ENCODE peak calls at places on chromosomes 16 and 17, in five cellular contexts. I is GM12892, T is SK-N-SH, Z is GM12891, D is H1. L is an unnamed sample.

GRCh38 chr17:81482673-81483072 is 29.9 kb downstream of the ACTG1 start:
- DNase-seq in D (no peak), T (no peak), Z (no peak), I (no peak), L (no peak)

GRCh38 chr17:74807925-74808324 is 31.8 kb upstream of the NAT9 start:
- DNase-seq in I (no peak), T (peak; percentile 93), Z (no peak), D (no peak), L (no peak)

GRCh38 chr16:12458591-12459400 is 344.9 kb downstream of the CPPED1 start:
- DNase-seq in D (no peak), I (no peak), T (no peak), Z (peak; percentile 41), L (no peak)

GRCh38 chr17:4175921-4176802 is 33.2 kb downstream of the CYB5D2 start:
- DNase-seq in D (no peak), I (no peak), Z (no peak), T (no peak), L (no peak)

GRCh38 chr16:75197522-75198134 is 9.3 kb downstream of the CTRB2 start:
- DNase-seq in D (no peak), I (no peak), Z (no peak), T (peak; percentile 41), L (no peak)

GRCh38 chr17:1153795-1154546 is 25.8 kb downstream of the ABR start:
- DNase-seq in D (peak; percentile 61), I (no peak), Z (no peak), T (peak; percentile 93), L (peak; percentile 16)

GRCh38 chr16:31874354-31875111 is 926 bp downstream of the ZNF267 start:
- DNase-seq in I (no peak), Z (no peak), T (peak; percentile 38), D (no peak), L (peak; percentile 48)

GRCh38 chr16:75420987-75421819 is 12.1 kb downstream of the CFDP1 start:
- DNase-seq in D (peak; percentile 88), T (peak; percentile 71), Z (no peak), I (no peak), L (peak; percentile 73)

GRCh38 chr16:86834451-86835035 is 256.2 kb downstream of the FOXL1 start:
- DNase-seq in I (no peak), T (no peak), D (peak; percentile 67), Z (no peak), L (no peak)

GRCh38 chr16:68200120-68200783 is 35.7 kb downstream of the ESRP2 start:
- DNase-seq in D (no peak), T (no peak), Z (no peak), I (no peak), L (no peak)

GRCh38 chr16:51818342-51818944 is 667.4 kb upstream of the SALL1 start:
- DNase-seq in Z (peak; percentile 4), D (peak; percentile 89), I (no peak), T (peak; percentile 28), L (peak; percentile 31)

GRCh38 chr16:12951392-12951791 is 50.0 kb downstream of the SHISA9 start:
- DNase-seq in T (no peak), Z (no peak), D (no peak), I (no peak), L (no peak)

GRCh38 chr17:44972953-44973352 is 4.8 kb upstream of the C1QL1 start:
- DNase-seq in T (no peak), I (no peak), D (no peak), Z (no peak), L (peak; percentile 43)

GRCh38 chr16:23254338-23254737 is 47.8 kb upstream of the SCNN1B start:
- DNase-seq in I (no peak), D (no peak), Z (no peak), T (no peak), L (no peak)

GRCh38 chr16:72172105-72173034 is at the start of gene PMFBP1:
- DNase-seq in Z (peak; percentile 32), I (peak; percentile 12), T (no peak), D (no peak), L (peak; percentile 35)

GRCh38 chr17:38590988-38591758 is 14.6 kb downstream of the SRCIN1 start:
- DNase-seq in I (no peak), Z (no peak), T (no peak), D (no peak), L (peak; percentile 78)

GRCh38 chr16:87346517-87347060 is 29.4 kb upstream of the C16orf95 start:
- DNase-seq in I (no peak), D (no peak), Z (no peak), T (no peak), L (no peak)

GRCh38 chr16:66776457-66776856 is 24.9 kb downstream of the TERB1 start:
- DNase-seq in T (no peak), Z (no peak), D (no peak), I (no peak), L (no peak)

GRCh38 chr16:30609002-30609927 is 924 bp downstream of the ZNF689 start:
- DNase-seq in Z (peak; percentile 56), I (peak; percentile 55), D (peak; percentile 77), T (peak; percentile 84), L (no peak)

GRCh38 chr17:53118948-53119347 is 703.8 kb upstream of the KIF2B start:
- DNase-seq in Z (no peak), D (no peak), T (no peak), I (no peak), L (no peak)

GRCh38 chr17:37741334-37742113 is 3.3 kb downstream of the HNF1B start:
- DNase-seq in D (no peak), I (no peak), Z (no peak), T (no peak), L (no peak)

GRCh38 chr17:61806081-61806828 is 57.1 kb downstream of the BRIP1 start:
- DNase-seq in I (no peak), D (no peak), T (no peak), Z (no peak), L (no peak)

GRCh38 chr17:57288034-57288752 is 31.9 kb downstream of the MSI2 start:
- DNase-seq in D (no peak), I (no peak), T (no peak), Z (no peak), L (no peak)

GRCh38 chr17:13114601-13115024 is 96.8 kb upstream of the ELAC2 start:
- DNase-seq in Z (no peak), I (no peak), D (peak; percentile 68), T (peak; percentile 69), L (peak; percentile 24)

GRCh38 chr16:82655315-82655714 is 28.5 kb downstream of the CDH13 start:
- DNase-seq in T (no peak), I (no peak), D (no peak), Z (no peak), L (no peak)

GRCh38 chr17:73234746-73235145 is 26.9 kb downstream of the CPSF4L start:
- DNase-seq in Z (no peak), I (no peak), D (no peak), T (no peak), L (no peak)

GRCh38 chr16:10169031-10169430 is 13.2 kb downstream of the GRIN2A start:
- DNase-seq in Z (no peak), I (no peak), T (no peak), D (no peak), L (no peak)

GRCh38 chr16:71201054-71201453 is 29.5 kb downstream of the HYDIN start:
- DNase-seq in D (no peak), I (no peak), T (no peak), Z (no peak), L (no peak)

GRCh38 chr17:78127240-78127887 is 1.2 kb downstream of the TMC6 start:
- DNase-seq in T (peak; percentile 58), I (peak; percentile 78), Z (no peak), D (no peak), L (peak; percentile 93)

GRCh38 chr17:78126895-78127239 is 1.7 kb downstream of the TMC6 start:
- DNase-seq in T (no peak), D (no peak), Z (no peak), I (no peak), L (no peak)

GRCh38 chr17:78124836-78125137 is 3.8 kb downstream of the TMC6 start:
- DNase-seq in I (no peak), T (no peak), D (no peak), Z (no peak), L (no peak)

GRCh38 chr17:78125138-78125913 is 3.2 kb downstream of the TMC6 start:
- DNase-seq in D (no peak), T (no peak), I (no peak), Z (no peak), L (no peak)

DNA sequence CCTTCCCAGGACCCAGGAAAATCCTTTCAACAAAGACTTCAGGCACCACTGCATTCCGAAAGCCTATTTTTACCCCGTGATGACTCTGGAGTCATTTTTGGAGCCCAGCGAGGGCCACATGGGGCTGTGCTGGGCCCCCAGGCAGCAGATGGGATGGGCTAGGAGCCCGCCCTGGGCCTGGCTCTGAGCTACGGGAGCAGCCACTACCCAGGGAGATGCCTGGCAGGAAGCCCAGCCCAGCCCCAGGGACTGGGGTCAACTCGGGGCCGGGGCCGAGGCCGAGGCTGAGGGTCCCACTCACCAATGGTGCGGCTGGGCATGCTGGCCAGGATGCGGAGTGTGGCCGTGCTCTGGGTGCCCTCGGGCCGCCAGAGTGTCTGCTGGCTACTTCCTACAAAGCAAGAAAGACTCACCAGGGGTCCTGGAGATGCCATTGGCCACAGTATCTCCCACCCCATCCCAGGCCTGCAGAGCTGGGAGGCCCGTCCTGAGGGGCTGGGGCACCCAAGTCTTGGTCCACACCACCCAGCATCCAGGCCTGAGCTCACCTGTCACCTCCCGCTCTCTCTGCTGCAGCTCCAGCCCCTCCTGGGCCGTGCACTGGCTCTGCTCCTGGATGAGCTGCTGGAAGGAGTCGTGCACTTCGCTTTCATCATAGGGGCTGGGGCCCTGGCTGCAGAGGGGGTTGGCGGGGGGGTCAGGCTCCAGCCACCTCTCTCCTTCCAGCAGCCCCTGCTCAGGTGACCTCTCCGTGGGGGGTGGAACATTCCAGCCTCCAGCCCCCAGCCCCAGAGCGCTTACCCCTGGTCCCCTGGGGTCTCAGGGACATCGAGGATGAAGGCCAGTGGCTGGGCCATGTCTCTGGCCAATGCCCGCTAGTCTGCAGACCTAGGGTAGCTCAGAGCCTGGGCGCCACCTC is 2.3 kb downstream of the TMC6 start:
- DNase-seq in Z (no peak), D (no peak), T (peak; percentile 89), I (no peak), L (no peak)
- TF ChIP-seq TAF1 in Z (no peak), D (no peak), T (no peak), I (no peak), L (no peak)

GRCh38 chr16:26645629-26646028 is 421.1 kb upstream of the C16orf82 start:
- DNase-seq in Z (no peak), I (no peak), D (peak; percentile 86), T (peak; percentile 9), L (no peak)
- TF ChIP-seq TAF1 in Z (no peak), I (no peak), D (no peak), T (no peak), L (no peak)

GRCh38 chr16:84406006-84406963 is 37.9 kb downstream of the ATP2C2 start:
- DNase-seq in D (no peak), T (peak; percentile 78), I (no peak), Z (no peak), L (no peak)
- TF ChIP-seq TAF1 in D (no peak), T (no peak), I (no peak), Z (no peak), L (no peak)

GRCh38 chr16:81625544-81626152 is 153.4 kb upstream of the PLCG2 start:
- DNase-seq in D (no peak), T (no peak), I (peak; percentile 54), Z (no peak), L (no peak)

GRCh38 chr16:81626181-81626674 is 152.9 kb upstream of the PLCG2 start:
- DNase-seq in I (no peak), T (no peak), D (no peak), Z (no peak), L (no peak)

GRCh38 chr16:81621496-81621895 is 157.6 kb upstream of the PLCG2 start:
- DNase-seq in I (no peak), T (no peak), Z (no peak), D (no peak), L (no peak)

GRCh38 chr16:81624718-81625543 is 154.2 kb upstream of the PLCG2 start:
- DNase-seq in D (no peak), Z (no peak), I (no peak), T (no peak), L (peak; percentile 88)

GRCh38 chr16:81623365-81624102 is 155.6 kb upstream of the PLCG2 start:
- DNase-seq in T (peak; percentile 59), I (no peak), Z (no peak), D (no peak), L (peak; percentile 50)
- TF ChIP-seq TAF1 in T (no peak), I (no peak), Z (no peak), D (no peak), L (no peak)

L was measured in HepG2.